ENCODE peak calls at places on chromosomes 11 and 22, in eight cellular contexts. Y is AG08396, Z is cardiac fibroblast, L is HCEC 1CT, J is GM13977, A is Right ventricle myocardium superior, X is HTR-8/SVneo, V is amygdala. U is an unnamed sample.

GRCh38 chr11:15194671-15195415 is 80.1 kb downstream of the INSC start:
- DNase-seq in Y (no peak), Z (no peak), L (peak), J (no peak), A (no peak), X (no peak), V (no peak), U (peak)

GRCh38 chr11:14376920-14377319 is 17.9 kb upstream of the RRAS2 start:
- DNase-seq in Y (no peak), Z (no peak), L (peak), J (no peak), A (no peak), X (no peak), V (no peak), U (no peak)

GRCh38 chr11:70111269-70112016 is 33.3 kb downstream of the ANO1 start:
- DNase-seq in Y (peak), Z (peak), L (peak), J (no peak), A (peak), X (peak), V (no peak), U (peak)

GRCh38 chr22:41904450-41905410 is 10.1 kb downstream of the SHISA8 start:
- DNase-seq in Y (no peak), Z (no peak), L (no peak), J (no peak), A (peak), X (no peak), V (no peak), U (no peak)

GRCh38 chr11:46210133-46210636 is 67.3 kb upstream of the CREB3L1 start:
- DNase-seq in Y (peak), Z (peak), L (peak), J (peak), A (no peak), X (peak), V (no peak), U (peak)

GRCh38 chr11:76783294-76783900 is at the start of gene TSKU:
- DNase-seq in Y (peak), Z (peak), L (no peak), J (peak), A (peak), X (no peak), V (no peak), U (peak)

GRCh38 chr22:37258810-37259472 is 14.9 kb upstream of the RAC2 start:
- DNase-seq in Y (no peak), Z (no peak), L (no peak), J (no peak), A (no peak), X (no peak), V (no peak), U (no peak)

GRCh38 chr22:30182365-30182764 is 64.2 kb downstream of the LIF start:
- DNase-seq in Y (no peak), Z (no peak), L (no peak), J (no peak), A (no peak), X (no peak), V (no peak), U (no peak)

GRCh38 chr11:10731064-10731680 is 19.9 kb upstream of the CTR9 start:
- DNase-seq in Y (no peak), Z (no peak), L (no peak), J (no peak), A (no peak), X (no peak), V (no peak), U (no peak)

GRCh38 chr22:23036684-23037428 is 33.5 kb upstream of the GNAZ start:
- DNase-seq in Y (peak), Z (peak), L (peak), J (no peak), A (no peak), X (peak), V (no peak), U (peak)

GRCh38 chr11:62546244-62546936 is at the start of gene AHNAK:
- DNase-seq in Y (peak), Z (peak), L (peak), J (peak), A (peak), X (no peak), V (no peak), U (peak)

GRCh38 chr11:34650528-34650927 is 29.6 kb downstream of the EHF start:
- DNase-seq in Y (no peak), Z (peak), L (no peak), J (peak), A (no peak), X (no peak), V (no peak), U (no peak)

GRCh38 chr22:39457546-39458442 is 982 bp downstream of the MGAT3 start:
- DNase-seq in Y (no peak), Z (no peak), L (no peak), J (peak), A (no peak), X (no peak), V (peak), U (no peak)

GRCh38 chr11:73308963-73309960 is 1.2 kb downstream of the ARHGEF17 start:
- DNase-seq in Y (peak), Z (peak), L (peak), J (no peak), A (peak), X (peak), V (no peak), U (peak)

GRCh38 chr11:8232414-8232813 is 31.3 kb downstream of the LMO1 start:
- DNase-seq in Y (no peak), Z (no peak), L (no peak), J (no peak), A (no peak), X (no peak), V (no peak), U (no peak)

GRCh38 chr11:119892311-119892808 is 163.4 kb upstream of the NECTIN1 start:
- DNase-seq in Y (no peak), Z (no peak), L (no peak), J (no peak), A (peak), X (no peak), V (no peak), U (no peak)

GRCh38 chr22:43501951-43502874 is 90.4 kb downstream of the MPPED1 start:
- DNase-seq in Y (no peak), Z (no peak), L (no peak), J (no peak), A (no peak), X (no peak), V (peak), U (no peak)

GRCh38 chr11:91686700-91687099 is 537.9 kb upstream of the FAT3 start:
- DNase-seq in Y (no peak), Z (no peak), L (no peak), J (no peak), A (no peak), X (no peak), V (no peak), U (no peak)

GRCh38 chr11:44067266-44067665 is 1.2 kb downstream of the ACCS start:
- DNase-seq in Y (no peak), Z (no peak), L (no peak), J (no peak), A (no peak), X (no peak), V (no peak), U (no peak)

GRCh38 chr11:1233351-1234053 is 10.6 kb downstream of the MUC5B start:
- DNase-seq in Y (no peak), Z (no peak), L (no peak), J (no peak), A (peak), X (no peak), V (no peak), U (no peak)

GRCh38 chr11:62508336-62509058 is 38.1 kb downstream of the AHNAK start:
- DNase-seq in Y (peak), Z (no peak), L (peak), J (no peak), A (peak), X (no peak), V (peak), U (peak)